ENCODE peak calls at places on chromosome 9, in ten cellular contexts. J is DND-41; Q is fibroblast of lung; V is lower lobe of right lung; C is ovary; U is MM.1S; O is CD4-positive, CD25-positive, alpha-beta regulatory T cell; N is SJSA1; H is sigmoid colon; G is lung. M is an unnamed sample.

GRCh38 chr9:94921072-94921471 is 194.6 kb downstream of the AOPEP start:
- DNase-seq in J (no peak), Q (peak; percentile 92), V (no peak), C (peak; percentile 65), U (no peak), O (no peak), N (peak; percentile 81), H (peak; percentile 62), G (no peak), M (peak; percentile 32)

GRCh38 chr9:106529616-106530015 is 333.4 kb upstream of the ZNF462 start:
- DNase-seq in J (no peak), Q (no peak), V (no peak), C (no peak), U (no peak), O (no peak), N (no peak), H (no peak), G (no peak), M (no peak)

GRCh38 chr9:131500939-131501541 is 1.7 kb upstream of the POMT1 start:
- DNase-seq in J (peak; percentile 70), Q (peak; percentile 67), V (no peak), C (no peak), U (peak; percentile 81), O (no peak), N (no peak), H (no peak), G (no peak), M (no peak)

GRCh38 chr9:81182421-81182820 is 506.9 kb downstream of the TLE1 start:
- DNase-seq in J (no peak), Q (peak; percentile 95), V (no peak), C (no peak), U (no peak), O (no peak), N (peak; percentile 38), H (no peak), G (no peak), M (no peak)

GRCh38 chr9:91714020-91714721 is 235.9 kb downstream of the ROR2 start:
- DNase-seq in J (no peak), Q (peak; percentile 42), V (peak; percentile 55), C (peak; percentile 84), U (peak; percentile 44), O (no peak), N (peak; percentile 68), H (peak; percentile 93), G (peak; percentile 81), M (peak; percentile 92)

GRCh38 chr9:105405514-105406131 is 42.2 kb upstream of the FSD1L start:
- DNase-seq in J (peak; percentile 81), Q (peak; percentile 69), V (no peak), C (no peak), U (peak; percentile 45), O (no peak), N (peak; percentile 60), H (no peak), G (no peak), M (no peak)

GRCh38 chr9:97852399-97853055 is 499 bp upstream of the FOXE1 start:
- DNase-seq in J (no peak), Q (no peak), V (no peak), C (no peak), U (no peak), O (no peak), N (no peak), H (no peak), G (no peak), M (no peak)

GRCh38 chr9:2418619-2419018 is 203.0 kb upstream of the VLDLR start:
- DNase-seq in J (peak; percentile 17), Q (peak; percentile 86), V (no peak), C (peak; percentile 49), U (no peak), O (no peak), N (no peak), H (no peak), G (no peak), M (no peak)

GRCh38 chr9:133935328-133936040 is 56.6 kb downstream of the VAV2 start:
- DNase-seq in J (no peak), Q (peak; percentile 93), V (no peak), C (peak; percentile 67), U (no peak), O (no peak), N (no peak), H (peak; percentile 88), G (peak; percentile 44), M (peak; percentile 83)

GRCh38 chr9:38421498-38422211 is 2.6 kb downstream of the IGFBPL1 start:
- DNase-seq in J (no peak), Q (no peak), V (no peak), C (no peak), U (no peak), O (no peak), N (no peak), H (no peak), G (no peak), M (no peak)
- H3K27ac ChIP-seq in J (no peak overlapping the region), Q (no peak overlapping the region), V (no peak overlapping the region), C (no peak overlapping the region), U (no peak overlapping the region), O (no peak overlapping the region), N (no peak overlapping the region), H (no peak overlapping the region), G (no peak overlapping the region), M (no peak overlapping the region)

DNA sequence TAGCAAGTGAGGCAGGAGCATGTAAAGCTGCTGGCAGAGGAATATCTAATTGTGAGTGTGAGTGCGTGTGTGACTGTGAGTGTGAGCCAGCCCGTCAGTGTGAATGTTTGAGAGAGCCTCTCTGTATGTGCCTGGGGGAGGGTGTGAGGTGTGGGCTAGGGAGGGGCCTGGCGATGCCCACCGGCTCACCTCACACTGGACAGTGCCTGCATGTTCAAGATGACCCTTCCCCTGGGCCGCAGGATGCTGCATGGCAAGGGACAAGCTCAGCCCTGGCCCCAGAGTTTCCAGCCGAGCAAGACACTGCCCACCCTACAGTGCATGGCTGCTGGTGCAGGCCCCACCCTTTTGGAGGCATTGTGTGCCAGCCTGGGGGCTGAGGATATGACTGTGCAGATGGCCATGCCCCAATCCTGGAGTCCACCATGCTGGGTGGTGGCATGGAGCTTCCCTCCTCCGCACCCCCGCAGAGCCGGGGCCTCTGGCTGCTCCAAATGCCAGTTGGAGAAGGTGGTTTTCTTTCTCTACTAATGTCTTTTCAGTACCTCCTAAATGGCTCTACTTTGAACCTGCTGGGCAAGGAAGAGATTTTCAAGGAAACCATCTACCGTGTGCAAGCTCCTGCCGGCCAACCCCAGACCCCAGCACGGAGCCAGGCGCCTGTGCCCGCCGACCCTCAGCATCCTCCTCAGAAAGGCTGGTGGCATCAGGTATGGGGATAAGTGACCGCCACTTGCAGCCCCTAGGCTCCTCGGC is 27.6 kb downstream of the FGD3 start:
- DNase-seq in J (no peak), Q (no peak), V (no peak), C (no peak), U (no peak), O (no peak), N (no peak), H (no peak), G (no peak), M (no peak)
- H3K27ac ChIP-seq in J (no peak overlapping the region), Q (no peak overlapping the region), V (peak overlapping the region; percentile 54), C (no peak overlapping the region), U (no peak overlapping the region), O (peak overlapping the region; percentile 50), N (no peak overlapping the region), H (no peak overlapping the region), G (peak overlapping the region; percentile 61), M (peak overlapping the region; percentile 86)

GRCh38 chr9:37474438-37474837 is 9.2 kb upstream of the ZBTB5 start:
- DNase-seq in J (no peak), Q (no peak), V (no peak), C (no peak), U (no peak), O (no peak), N (no peak), H (no peak), G (no peak), M (no peak)
- H3K27ac ChIP-seq in J (no peak overlapping the region), Q (no peak overlapping the region), V (no peak overlapping the region), C (no peak overlapping the region), U (no peak overlapping the region), O (no peak overlapping the region), N (no peak overlapping the region), H (no peak overlapping the region), G (no peak overlapping the region), M (no peak overlapping the region)

GRCh38 chr9:26243298-26243697 is 565.1 kb upstream of the TUSC1 start:
- DNase-seq in J (no peak), Q (no peak), V (no peak), C (no peak), U (no peak), O (no peak), N (no peak), H (no peak), G (no peak), M (no peak)

GRCh38 chr9:26243722-26244121 is 565.5 kb upstream of the TUSC1 start:
- DNase-seq in J (no peak), Q (peak; percentile 58), V (no peak), C (no peak), U (no peak), O (no peak), N (no peak), H (no peak), G (no peak), M (no peak)

GRCh38 chr9:26245072-26245471 is 566.8 kb upstream of the TUSC1 start:
- DNase-seq in J (no peak), Q (no peak), V (no peak), C (no peak), U (no peak), O (no peak), N (no peak), H (no peak), G (no peak), M (no peak)

DNA sequence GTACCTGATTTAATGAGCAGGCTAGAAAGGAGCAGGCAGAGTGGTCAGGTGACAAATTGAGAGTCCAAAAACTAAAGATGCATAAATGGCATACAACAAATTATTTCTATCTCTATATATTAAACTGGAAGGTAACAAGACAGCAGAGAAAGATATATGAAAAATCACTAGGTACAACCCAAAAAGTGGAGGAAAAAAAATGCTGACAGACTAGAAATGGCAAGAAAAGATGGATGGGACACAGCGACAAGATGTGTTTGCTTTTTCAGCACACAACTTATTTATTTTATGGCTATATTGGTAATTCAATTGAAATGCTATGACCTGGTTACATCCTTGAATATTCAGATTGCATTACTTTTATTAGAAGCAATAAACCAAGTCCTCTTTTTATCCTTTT is 566.4 kb upstream of the TUSC1 start:
- DNase-seq in J (no peak), Q (no peak), V (no peak), C (no peak), U (no peak), O (no peak), N (no peak), H (no peak), G (no peak), M (no peak)
- H3K27ac ChIP-seq in J (no peak overlapping the region), Q (no peak overlapping the region), V (no peak overlapping the region), C (no peak overlapping the region), U (no peak overlapping the region), O (no peak overlapping the region), N (no peak overlapping the region), H (no peak overlapping the region), G (no peak overlapping the region), M (no peak overlapping the region)

DNA sequence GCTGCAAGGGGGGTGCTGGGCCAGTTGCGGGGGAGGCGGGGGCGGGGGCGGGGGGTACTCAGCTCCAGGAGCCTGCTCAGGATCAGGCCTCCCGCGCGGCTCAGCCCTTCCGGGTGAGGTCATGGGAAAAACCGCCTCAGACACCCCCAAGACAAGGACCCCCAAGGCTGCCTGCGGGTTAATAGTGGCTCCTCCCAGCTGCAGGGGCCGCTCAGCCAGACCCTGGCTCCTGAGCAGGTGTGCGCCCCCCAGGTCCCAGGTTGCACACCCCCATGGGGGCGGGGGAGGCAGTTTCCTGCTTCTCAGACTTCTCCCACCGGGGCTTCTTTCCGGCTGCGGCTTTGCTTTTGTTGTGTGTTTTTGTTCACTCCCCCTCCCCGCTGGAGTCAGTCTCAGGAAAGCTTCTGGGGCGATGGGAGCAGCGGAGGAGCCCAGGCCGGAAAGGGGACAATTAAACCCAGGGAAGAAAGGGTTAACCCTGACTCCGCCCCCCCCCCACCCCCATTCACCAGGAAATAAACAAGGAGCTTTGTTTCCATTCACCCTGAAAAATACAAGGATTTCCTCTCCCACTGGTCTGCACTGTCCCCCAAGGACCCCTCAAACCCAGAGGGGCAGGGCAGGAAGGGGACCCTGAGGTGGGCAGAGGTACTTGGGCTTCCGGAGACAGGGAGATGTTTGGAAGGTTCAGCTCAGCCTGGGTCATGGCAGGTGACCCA is 42.3 kb upstream of the NOTCH1 start:
- DNase-seq in J (peak; percentile 99), Q (no peak), V (no peak), C (no peak), U (no peak), O (no peak), N (no peak), H (no peak), G (no peak), M (no peak)
- H3K27ac ChIP-seq in J (peak overlapping the region; percentile 100), Q (no peak overlapping the region), V (no peak overlapping the region), C (no peak overlapping the region), U (no peak overlapping the region), O (no peak overlapping the region), N (no peak overlapping the region), H (no peak overlapping the region), G (peak overlapping the region; percentile 55), M (peak overlapping the region; percentile 14)

M was measured in body of pancreas.